ENCODE peak calls at places on chromosomes 13 and 19, in seven cellular contexts. V, E, C, H, X, I and W are unnamed samples.

GRCh38 chr19:45817725-45818301 is 2.7 kb upstream of the RSPH6A start:
- DNase-seq in E (no peak), H (no peak), V (no peak), C (peak), X (no peak), I (no peak), W (no peak)

GRCh38 chr19:45306040-45306439 is 16.6 kb downstream of the CKM start:
- DNase-seq in I (no peak), X (no peak), C (no peak), V (no peak), H (no peak), E (no peak), W (no peak)

GRCh38 chr19:2477141-2477710 is 1.3 kb downstream of the GADD45B start:
- DNase-seq in I (no peak), C (peak), E (peak), H (peak), V (peak), X (peak), W (no peak)

GRCh38 chr13:112693831-112694497 is 4.1 kb downstream of the ATP11A start:
- DNase-seq in X (peak), E (peak), C (peak), I (peak), V (no peak), H (peak), W (no peak)

GRCh38 chr13:66673401-66673800 is 556.7 kb downstream of the PCDH9 start:
- DNase-seq in C (no peak), X (peak), I (peak), H (no peak), E (peak), V (no peak), W (no peak)

GRCh38 chr13:113816925-113817859 is 46.7 kb downstream of the GAS6 start:
- DNase-seq in E (peak), H (peak), C (peak), X (peak), V (peak), I (peak), W (peak)

GRCh38 chr13:40352807-40353562 is 313.5 kb downstream of the FOXO1 start:
- DNase-seq in C (no peak), X (no peak), V (no peak), H (peak), E (peak), I (peak), W (no peak)

GRCh38 chr13:97257800-97258799 is 36.0 kb downstream of the MBNL2 start:
- DNase-seq in V (no peak), C (peak), X (peak), I (peak), E (peak), H (no peak), W (no peak)

GRCh38 chr13:30718661-30719520 is 16.5 kb upstream of the ALOX5AP start:
- DNase-seq in V (no peak), C (no peak), I (peak), E (peak), X (peak), H (no peak), W (no peak)

GRCh38 chr13:79185580-79185979 is 220.5 kb downstream of the RBM26 start:
- DNase-seq in X (no peak), C (no peak), E (no peak), V (no peak), I (no peak), H (no peak), W (no peak)

GRCh38 chr19:48436586-48436985 is 9.2 kb upstream of the GRWD1 start:
- DNase-seq in E (no peak), C (no peak), I (no peak), H (no peak), X (no peak), V (no peak), W (no peak)

GRCh38 chr19:6694147-6694815 is 24.3 kb upstream of the TNFSF14 start:
- DNase-seq in I (no peak), X (no peak), C (no peak), E (no peak), H (no peak), V (no peak), W (no peak)

GRCh38 chr19:38852231-38853044 is 2.7 kb upstream of the HNRNPL start:
- DNase-seq in V (no peak), X (peak), H (peak), I (peak), E (peak), C (peak), W (peak)

GRCh38 chr13:33999830-34000605 is 182.1 kb downstream of the RFC3 start:
- DNase-seq in I (no peak), E (no peak), H (no peak), X (no peak), V (no peak), C (no peak), W (no peak)

GRCh38 chr13:29908411-29908810 is 58.0 kb upstream of the UBL3 start:
- DNase-seq in X (peak), V (no peak), H (no peak), C (no peak), E (peak), I (peak), W (no peak)

GRCh38 chr19:436413-436950 is 24.4 kb downstream of the SHC2 start:
- DNase-seq in H (no peak), V (no peak), C (no peak), X (no peak), E (no peak), I (no peak), W (no peak)

GRCh38 chr13:92175330-92175729 is 776.9 kb downstream of the GPC5 start:
- DNase-seq in I (peak), C (peak), V (peak), H (peak), X (peak), E (peak), W (peak)

GRCh38 chr19:29671393-29672076 is 6.3 kb downstream of the PLEKHF1 start:
- DNase-seq in E (peak), X (no peak), C (no peak), V (no peak), H (peak), I (peak), W (no peak)

GRCh38 chr19:3625996-3626472 is 556 bp downstream of the CACTIN start:
- DNase-seq in X (no peak), E (no peak), C (peak), I (no peak), V (no peak), H (no peak), W (no peak)

GRCh38 chr13:47121092-47121763 is 224.4 kb upstream of the HTR2A start:
- DNase-seq in I (no peak), E (no peak), V (no peak), H (no peak), X (no peak), C (no peak), W (no peak)

GRCh38 chr13:28137556-28137955 is 789 bp upstream of the PAN3 start:
- DNase-seq in H (no peak), C (peak), V (no peak), E (peak), I (peak), X (no peak), W (no peak)

GRCh38 chr19:51460164-51460992 is 2.1 kb upstream of the SIGLEC8 start:
- DNase-seq in C (peak), V (no peak), I (peak), X (peak), E (peak), H (no peak), W (no peak)

DNA sequence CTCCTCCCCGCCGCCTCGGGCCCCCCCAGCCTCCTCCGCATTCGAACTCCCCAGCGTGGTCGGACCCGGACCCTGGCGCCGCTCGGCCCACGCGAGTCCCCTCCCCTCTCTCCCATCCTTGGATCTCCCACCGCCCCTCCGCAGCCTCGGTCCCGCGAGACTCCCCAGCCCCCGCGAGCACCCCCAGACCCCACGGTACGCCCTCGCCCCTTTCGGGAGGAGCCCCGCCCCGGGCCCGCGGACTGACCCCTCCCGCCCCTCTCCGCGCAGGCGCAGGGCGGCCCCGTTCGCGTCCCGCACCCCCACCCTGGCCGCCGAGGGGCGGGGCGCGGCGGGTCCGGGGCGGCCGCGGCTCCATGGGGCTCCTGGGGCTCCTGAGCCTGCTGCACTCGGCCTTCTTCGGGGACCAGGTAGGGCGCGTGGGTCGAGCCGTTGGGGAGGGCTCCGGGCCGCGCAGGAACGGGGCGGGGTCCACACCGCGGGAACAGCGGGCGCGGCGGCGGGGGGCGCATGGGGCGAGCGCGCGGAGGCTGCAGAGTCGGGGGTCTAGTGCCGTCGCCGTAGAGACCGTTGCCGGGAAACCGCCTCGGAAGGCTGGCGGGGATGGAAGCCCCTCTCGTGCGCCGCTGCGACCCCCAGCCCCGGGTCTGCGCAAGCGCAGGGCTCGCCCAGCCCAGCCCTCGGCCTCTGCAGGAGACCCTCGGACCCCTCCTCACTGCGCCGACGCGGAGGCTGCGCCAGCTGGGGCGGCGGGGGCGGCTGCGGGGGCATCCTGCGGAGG is 3.8 kb upstream of the APC2 start:
- DNase-seq in V (peak), H (no peak), I (no peak), C (peak), E (no peak), X (no peak), W (peak)
- TF ChIP-seq CTCF in V (no peak), H (no peak), I (no peak), C (no peak), E (no peak), X (no peak), W (no peak)

DNA sequence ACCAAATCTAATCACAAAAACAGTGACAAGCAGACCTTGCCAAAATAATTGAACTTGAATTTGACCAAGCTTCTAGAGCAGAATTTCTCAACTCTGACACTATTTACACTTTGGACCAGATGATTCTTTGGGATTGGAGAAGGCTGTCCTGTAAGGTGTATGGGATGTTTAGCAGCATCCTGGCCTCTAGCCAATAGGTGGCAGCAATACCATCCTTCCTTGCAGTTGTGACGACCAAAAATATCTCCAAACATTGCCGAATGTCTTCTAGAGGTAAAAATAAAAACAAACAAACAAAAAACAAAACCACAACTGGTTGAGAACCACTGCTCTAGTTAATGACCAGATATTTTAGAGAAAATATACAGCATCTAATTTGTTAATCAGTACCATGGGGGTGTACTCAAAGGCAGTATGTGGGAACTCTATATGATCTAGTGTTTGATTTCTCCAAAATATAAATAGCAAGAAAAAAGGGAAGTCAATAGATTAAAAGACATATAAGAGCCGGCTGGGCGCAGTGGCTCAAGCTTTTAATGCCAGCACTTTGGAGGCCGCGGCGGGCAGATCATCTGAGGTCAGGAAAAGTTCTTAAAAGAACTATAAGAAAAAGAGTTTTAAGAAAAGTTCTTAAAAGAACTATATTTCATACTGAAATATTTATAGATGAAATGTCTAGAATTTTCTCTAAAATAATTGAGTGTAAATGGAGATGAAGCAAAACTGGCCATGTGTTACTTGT is 60.9 kb upstream of the ZNF527 start:
- DNase-seq in C (no peak), H (no peak), I (no peak), X (no peak), E (no peak), V (no peak), W (no peak)
- TF ChIP-seq CTCF in C (peak), H (no peak), I (no peak), X (no peak), E (no peak), V (no peak), W (peak)

DNA sequence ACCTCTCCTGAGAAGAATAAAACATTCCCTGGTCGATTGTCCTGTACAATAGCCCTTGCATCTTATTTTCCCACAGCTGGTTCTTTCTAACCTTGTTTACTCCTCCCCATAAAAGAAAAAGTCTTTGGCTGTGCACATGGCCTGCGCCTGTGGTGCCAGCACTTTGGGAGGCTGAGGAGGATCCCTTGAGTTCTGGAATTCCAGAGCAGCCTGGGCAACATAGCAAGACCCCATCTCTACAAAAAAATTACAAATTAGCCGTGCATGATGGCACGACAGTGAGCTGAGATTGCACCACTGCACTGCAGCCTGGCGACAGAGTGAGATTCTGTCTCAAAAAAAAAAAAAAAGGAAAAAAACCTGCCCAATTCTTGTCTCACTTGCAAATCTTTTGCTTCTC is 7.2 kb upstream of the NUP62 start:
- DNase-seq in C (no peak), V (no peak), H (no peak), E (no peak), I (no peak), X (no peak), W (no peak)
- TF ChIP-seq CTCF in C (no peak), V (no peak), H (no peak), E (no peak), I (no peak), X (no peak), W (no peak)

DNA sequence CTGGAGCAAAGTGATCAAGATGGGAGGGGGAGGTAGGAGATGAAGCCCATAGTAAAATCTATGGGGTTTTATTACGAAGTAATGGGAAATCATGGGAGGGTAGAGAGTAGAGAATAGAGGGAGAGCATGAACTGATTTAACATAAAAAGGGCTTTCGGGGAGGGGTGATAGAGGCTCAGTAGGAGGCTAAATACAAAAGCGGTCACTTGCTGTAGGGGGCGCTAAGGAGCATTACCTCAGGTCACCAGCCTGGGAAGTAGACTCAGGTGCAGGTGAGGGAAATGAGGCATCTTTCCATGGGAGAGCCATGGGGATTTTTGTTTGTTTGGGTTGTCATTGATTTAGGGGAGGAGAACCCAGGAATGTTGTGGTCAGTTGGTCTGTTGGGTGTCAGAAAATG is 14.1 kb downstream of the KRTDAP start:
- DNase-seq in H (no peak), C (peak), X (no peak), E (no peak), I (no peak), V (no peak), W (no peak)
- TF ChIP-seq CTCF in H (no peak), C (peak), X (no peak), E (peak), I (no peak), V (no peak), W (peak)

GRCh38 chr19:9847087-9847671 is 12.1 kb downstream of the PIN1 start:
- DNase-seq in H (no peak), C (peak), V (peak), I (peak), X (peak), E (peak), W (peak)
- TF ChIP-seq CTCF in H (no peak), C (peak), V (peak), I (peak), X (peak), E (peak), W (peak)

GRCh38 chr13:24627090-24627714 is 53.0 kb upstream of the ATP12A start:
- DNase-seq in V (peak), E (peak), C (peak), X (no peak), I (no peak), H (no peak), W (peak)
- TF ChIP-seq CTCF in V (peak), E (peak), C (peak), X (peak), I (peak), H (no peak), W (peak)